ENCODE peak calls at places on chromosomes 1 and 21, in five cellular contexts. P is uterus, G is ovary, A is left ventricle myocardium inferior, O is NB4. T is an unnamed sample.

GRCh38 chr1:237786066-237786719 is 104.5 kb downstream of the ZP4 start:
- DNase-seq in A (no peak), P (no peak), O (no peak), G (no peak), T (no peak)

GRCh38 chr1:192954705-192955265 is 104.4 kb downstream of the UCHL5 start:
- DNase-seq in P (no peak), A (no peak), O (peak), G (no peak), T (no peak)

GRCh38 chr1:78676347-78676982 is 26.8 kb downstream of the IFI44 start:
- DNase-seq in A (no peak), G (peak), O (peak), P (peak), T (no peak)

GRCh38 chr1:5637171-5637570 is 355.1 kb downstream of the NPHP4 start:
- DNase-seq in O (peak), G (no peak), A (no peak), P (no peak), T (no peak)

GRCh38 chr1:242129103-242129502 is 130.2 kb upstream of the MAP1LC3C start:
- DNase-seq in P (no peak), O (peak), A (no peak), G (no peak), T (no peak)

GRCh38 chr1:221939598-221939997 is 197.7 kb upstream of the DUSP10 start:
- DNase-seq in O (peak), A (no peak), G (no peak), P (no peak), T (no peak)

GRCh38 chr1:43293896-43294760 is 6.7 kb upstream of the TIE1 start:
- DNase-seq in P (no peak), A (no peak), O (no peak), G (no peak), T (no peak)

GRCh38 chr21:42992943-42993712 is 18.8 kb downstream of the PKNOX1 start:
- DNase-seq in P (no peak), O (no peak), G (no peak), A (no peak), T (no peak)

GRCh38 chr1:99457381-99458165 is 188.3 kb upstream of the PALMD start:
- DNase-seq in P (no peak), O (no peak), G (no peak), A (no peak), T (no peak)

GRCh38 chr1:91555821-91556531 is 55.3 kb downstream of the CDC7 start:
- DNase-seq in A (no peak), O (no peak), P (no peak), G (no peak), T (peak)

GRCh38 chr1:117702654-117703053 is 96.8 kb downstream of the TENT5C start:
- DNase-seq in O (no peak), P (no peak), A (no peak), G (no peak), T (no peak)

GRCh38 chr21:35382696-35383095 is 333.6 kb upstream of the RUNX1 start:
- DNase-seq in P (no peak), O (no peak), G (no peak), A (no peak), T (no peak)

GRCh38 chr1:151542710-151543129 is 2.6 kb downstream of the TUFT1 start:
- DNase-seq in O (no peak), P (peak), G (no peak), A (no peak), T (no peak)

GRCh38 chr21:39452965-39453332 is 1.2 kb downstream of the SH3BGR start:
- DNase-seq in A (no peak), O (no peak), G (no peak), P (no peak), T (no peak)

GRCh38 chr1:60126733-60127132 is 53.2 kb upstream of the C1orf87 start:
- DNase-seq in A (no peak), P (no peak), G (no peak), O (no peak), T (no peak)

GRCh38 chr1:19122668-19123067 is 87.4 kb downstream of the UBR4 start:
- DNase-seq in P (no peak), O (no peak), A (peak), G (no peak), T (no peak)

GRCh38 chr1:237799762-237800474 is 90.8 kb downstream of the ZP4 start:
- DNase-seq in A (peak), P (no peak), O (peak), G (no peak), T (peak)

GRCh38 chr1:201675143-201675542 is 136.2 kb downstream of the NAV1 start:
- DNase-seq in O (no peak), A (peak), G (no peak), P (no peak), T (no peak)

GRCh38 chr1:12618661-12619395 is 818 bp upstream of the DHRS3 start:
- DNase-seq in O (peak), A (peak), P (peak), G (peak), T (peak)

GRCh38 chr1:2192031-2192995 is 2.3 kb downstream of the FAAP20 start:
- DNase-seq in G (peak), O (no peak), A (no peak), P (peak), T (no peak)

GRCh38 chr1:193079187-193079586 is 19.8 kb downstream of the RO60 start:
- DNase-seq in A (no peak), O (no peak), G (no peak), P (no peak), T (no peak)

GRCh38 chr1:100924212-100924611 is 28.3 kb downstream of the SLC30A7 start:
- DNase-seq in P (no peak), A (no peak), G (no peak), O (no peak), T (no peak)

GRCh38 chr1:40847023-40847740 is 15.0 kb downstream of the CITED4 start:
- DNase-seq in G (no peak), A (no peak), O (no peak), P (no peak), T (no peak)

GRCh38 chr21:41478319-41479177 is 29.4 kb downstream of the TMPRSS2 start:
- DNase-seq in O (no peak), A (no peak), P (no peak), G (no peak), T (no peak)

GRCh38 chr1:243921113-243921512 is 71.1 kb upstream of the AKT3 start:
- DNase-seq in O (no peak), G (no peak), P (no peak), A (no peak), T (no peak)

GRCh38 chr1:189597083-189597482 is 880.6 kb downstream of the BRINP3 start:
- DNase-seq in O (no peak), A (no peak), P (no peak), G (no peak), T (no peak)

GRCh38 chr21:45974073-45975016 is 7.2 kb upstream of the COL6A1 start:
- DNase-seq in A (peak), G (peak), O (peak), P (peak), T (no peak)

GRCh38 chr1:180821970-180822369 is 90.7 kb upstream of the KIAA1614 start:
- DNase-seq in G (no peak), P (no peak), A (no peak), O (no peak), T (no peak)
- TF ChIP-seq CTCF in G (no peak), P (no peak), A (no peak), O (no peak), T (no peak)

GRCh38 chr1:156134716-156135435 is 18.5 kb upstream of the SEMA4A start:
- DNase-seq in O (no peak), A (no peak), P (no peak), G (no peak), T (no peak)

GRCh38 chr1:156140879-156141707 is 12.3 kb upstream of the SEMA4A start:
- DNase-seq in G (no peak), O (peak), A (no peak), P (no peak), T (no peak)

GRCh38 chr1:156135930-156136871 is 17.2 kb upstream of the SEMA4A start:
- DNase-seq in G (no peak), P (no peak), O (no peak), A (no peak), T (no peak)

GRCh38 chr1:156136970-156137483 is 16.4 kb upstream of the SEMA4A start:
- DNase-seq in A (no peak), G (no peak), O (no peak), P (no peak), T (no peak)

DNA sequence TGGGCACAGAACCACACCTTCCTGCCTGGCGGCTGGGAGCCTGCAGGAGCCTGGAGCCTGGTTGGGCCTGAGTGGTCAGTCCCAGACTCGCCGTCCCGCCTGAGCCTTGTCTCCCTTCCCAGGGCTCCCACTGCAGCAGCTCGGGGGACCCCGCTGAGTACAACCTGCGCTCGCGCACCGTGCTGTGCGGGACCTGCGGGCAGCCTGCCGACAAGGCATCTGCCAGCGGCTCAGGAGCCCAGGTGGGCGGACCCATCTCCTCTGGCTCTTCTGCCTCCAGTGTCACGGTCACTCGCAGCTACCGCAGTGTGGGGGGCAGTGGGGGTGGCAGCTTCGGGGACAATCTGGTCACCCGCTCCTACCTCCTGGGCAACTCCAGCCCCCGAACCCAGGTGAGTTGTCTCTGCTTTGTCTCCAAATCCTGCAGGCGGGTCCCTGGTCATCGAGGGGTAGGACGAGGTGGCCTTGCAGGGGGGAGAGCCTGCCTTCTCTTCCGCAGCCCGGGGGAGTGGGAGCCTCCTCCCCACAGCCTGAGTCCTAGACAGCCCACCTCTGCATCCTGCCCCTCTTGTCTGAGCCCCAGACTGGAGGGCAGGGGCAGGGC is 14.9 kb upstream of the SEMA4A start:
- DNase-seq in O (no peak), G (no peak), A (no peak), P (no peak), T (no peak)
- TF ChIP-seq CTCF in O (no peak), G (no peak), A (no peak), P (no peak), T (no peak)

DNA sequence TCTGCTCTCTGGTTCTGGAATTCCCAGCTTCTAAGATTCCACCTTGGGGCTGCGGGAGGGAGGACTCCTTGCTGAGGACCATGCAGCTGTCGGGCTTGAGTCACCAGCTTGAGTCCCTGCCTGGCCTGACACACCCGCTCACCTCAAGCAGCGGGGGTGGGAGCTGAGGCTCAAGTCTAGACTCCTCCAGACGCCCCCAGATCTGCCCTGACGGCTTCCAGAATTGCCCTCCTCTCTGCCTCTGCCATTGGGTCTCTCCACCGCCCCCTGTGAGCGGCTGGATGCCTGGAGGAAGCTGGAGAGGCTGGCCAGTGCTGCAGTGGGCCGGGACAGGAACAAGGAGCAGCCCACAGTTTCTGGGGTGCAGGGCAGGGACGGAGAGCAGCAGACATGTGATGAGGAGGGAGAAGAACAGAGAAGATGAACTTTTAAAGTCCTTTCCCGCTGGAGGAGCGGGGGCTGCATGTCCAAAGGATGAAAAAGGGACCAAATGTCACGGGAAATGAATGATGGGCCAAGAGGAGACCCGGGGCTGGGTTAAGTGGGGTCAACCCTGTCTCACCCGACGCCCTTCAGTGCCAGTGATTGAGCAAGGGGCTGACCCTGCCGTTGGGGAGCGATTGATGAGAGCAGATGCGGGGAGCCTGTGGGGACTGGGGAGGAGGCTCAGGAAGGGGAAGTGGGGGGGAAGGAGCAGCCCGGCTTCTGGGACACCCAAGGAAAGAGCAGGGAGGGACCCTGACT is 13.5 kb downstream of the CRABP2 start:
- DNase-seq in P (no peak), G (no peak), A (no peak), O (peak), T (no peak)
- TF ChIP-seq CTCF in P (no peak), G (no peak), A (no peak), O (no peak), T (no peak)

GRCh38 chr1:198676253-198676652 is 37.4 kb downstream of the PTPRC start:
- DNase-seq in G (no peak), P (no peak), A (no peak), O (no peak), T (no peak)
- TF ChIP-seq CTCF in G (no peak), P (no peak), A (no peak), O (no peak), T (no peak)

GRCh38 chr1:81149649-81150335 is 650.9 kb upstream of the ADGRL2 start:
- DNase-seq in G (no peak), P (no peak), A (no peak), O (no peak), T (no peak)

GRCh38 chr1:81142099-81142776 is 658.5 kb upstream of the ADGRL2 start:
- DNase-seq in P (no peak), O (no peak), A (no peak), G (no peak), T (no peak)

DNA sequence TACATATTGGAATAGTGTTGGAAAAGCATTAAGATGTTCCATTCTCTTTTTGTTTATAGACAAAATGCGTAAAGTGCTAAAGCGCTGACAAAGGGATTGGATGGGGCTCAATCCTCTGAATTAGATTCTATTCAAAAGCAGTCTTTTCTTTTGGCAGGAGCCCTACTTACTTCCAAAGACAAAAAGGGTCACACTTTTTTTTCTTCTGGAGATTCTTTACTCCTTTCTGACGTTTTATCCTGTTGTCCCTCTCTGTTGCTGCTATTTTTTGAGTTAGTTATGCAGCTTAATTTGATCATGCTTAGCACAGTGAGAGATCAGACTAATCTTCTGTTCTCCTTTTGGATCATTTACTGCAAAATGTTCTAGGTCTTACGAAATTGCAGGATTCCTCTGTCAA is 656.5 kb upstream of the ADGRL2 start:
- DNase-seq in G (no peak), O (no peak), A (no peak), P (no peak), T (no peak)
- TF ChIP-seq CTCF in G (no peak), O (no peak), A (no peak), P (no peak), T (no peak)

DNA sequence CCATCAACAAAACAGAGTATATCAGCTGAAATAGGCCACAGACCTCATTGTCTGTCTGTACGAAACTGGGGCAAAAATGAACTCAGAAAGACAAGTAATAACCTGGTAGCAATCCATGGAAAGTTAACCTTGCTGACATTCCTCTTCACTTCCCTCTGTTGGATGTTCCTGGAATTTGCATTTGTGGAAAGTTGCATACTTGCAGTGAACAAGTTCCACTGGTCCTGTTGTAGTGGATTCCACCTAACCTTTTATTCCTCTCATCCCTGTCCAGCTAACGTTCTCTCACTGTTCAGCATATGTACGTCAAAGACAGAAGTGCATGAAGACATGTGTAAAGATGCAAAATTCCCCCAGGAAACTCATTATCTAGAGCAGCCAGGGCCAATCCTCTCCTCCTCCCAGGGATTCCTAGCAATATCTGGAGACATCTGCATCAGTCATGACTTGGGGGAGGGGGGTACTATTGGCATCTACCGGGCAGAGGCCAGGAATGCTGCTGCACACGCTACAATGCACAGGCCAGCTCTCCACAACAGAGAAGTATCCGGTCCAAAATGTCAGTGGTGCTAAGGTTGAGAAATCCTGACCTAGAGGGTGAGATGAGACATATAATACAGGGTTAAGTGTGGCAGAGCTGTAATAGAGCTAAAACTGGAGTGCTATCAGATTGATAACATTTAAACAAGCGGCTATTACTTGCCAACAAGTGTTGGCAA is 8.2 kb downstream of the LPAR3 start:
- DNase-seq in G (no peak), P (no peak), O (no peak), A (no peak), T (no peak)
- TF ChIP-seq CTCF in G (no peak), P (no peak), O (no peak), A (no peak), T (no peak)

DNA sequence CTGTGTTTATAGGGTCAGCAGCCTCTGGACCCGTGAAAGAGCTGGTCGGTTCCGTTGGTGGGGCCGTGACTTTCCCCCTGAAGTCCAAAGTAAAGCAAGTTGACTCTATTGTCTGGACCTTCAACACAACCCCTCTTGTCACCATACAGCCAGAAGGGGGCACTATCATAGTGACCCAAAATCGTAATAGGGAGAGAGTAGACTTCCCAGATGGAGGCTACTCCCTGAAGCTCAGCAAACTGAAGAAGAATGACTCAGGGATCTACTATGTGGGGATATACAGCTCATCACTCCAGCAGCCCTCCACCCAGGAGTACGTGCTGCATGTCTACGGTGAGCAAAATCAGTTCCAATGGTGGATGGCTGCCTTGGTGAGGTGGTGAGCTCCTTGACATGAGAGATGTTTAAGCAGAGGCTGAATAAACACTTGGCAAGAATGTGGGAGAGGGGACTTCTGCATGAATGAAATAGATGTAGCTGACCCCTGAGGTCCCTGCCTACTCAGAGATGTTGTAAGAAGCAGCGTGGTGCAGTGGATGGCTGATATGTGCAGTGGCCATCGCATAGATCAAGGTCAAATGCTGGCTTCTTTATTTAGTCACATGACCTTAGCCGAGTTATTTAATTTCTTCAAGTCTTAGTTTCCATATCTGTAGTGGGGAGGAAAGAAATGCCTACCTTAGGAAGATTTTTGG is 9.3 kb downstream of the SLAMF7 start:
- DNase-seq in O (peak), G (no peak), P (no peak), A (no peak), T (no peak)
- TF ChIP-seq CTCF in O (peak), G (no peak), P (no peak), A (no peak), T (no peak)

GRCh38 chr1:53835491-53835890 is 2.6 kb downstream of the NDC1 start:
- DNase-seq in P (no peak), O (no peak), G (no peak), A (no peak), T (no peak)

GRCh38 chr1:53837924-53838653 is at the start of gene NDC1:
- DNase-seq in A (peak), O (peak), G (peak), P (peak), T (peak)

GRCh38 chr1:53833393-53833792 is 4.7 kb downstream of the NDC1 start:
- DNase-seq in O (no peak), A (no peak), P (no peak), G (no peak), T (no peak)

GRCh38 chr1:53838654-53838974 is 518 bp upstream of the NDC1 start:
- DNase-seq in O (no peak), P (no peak), G (no peak), A (no peak), T (no peak)

DNA sequence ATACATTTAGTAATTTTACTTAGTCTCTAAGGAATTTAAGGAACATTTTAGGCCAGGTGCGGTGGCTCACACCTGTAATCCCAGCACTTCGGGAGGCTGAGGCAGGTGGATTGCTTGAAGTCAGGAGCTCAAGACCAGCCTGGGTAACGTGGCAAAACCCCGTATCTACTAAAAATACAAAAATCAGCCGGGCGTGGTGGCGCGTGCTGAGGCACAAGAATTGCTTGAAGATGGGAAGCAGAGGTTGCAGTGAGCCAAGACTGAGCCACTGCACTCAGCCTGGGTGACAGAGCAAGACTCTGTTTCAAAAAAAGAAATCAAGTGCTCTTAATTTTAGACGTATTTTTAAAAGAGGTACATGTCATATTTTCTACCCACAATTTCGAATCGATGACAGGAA is 3.3 kb downstream of the NDC1 start:
- DNase-seq in G (no peak), O (no peak), P (no peak), A (no peak), T (no peak)
- TF ChIP-seq CTCF in G (no peak), O (no peak), P (no peak), A (no peak), T (no peak)

GRCh38 chr1:155255243-155256100 is at the start of gene ENTREP3:
- DNase-seq in O (peak), P (peak), G (peak), A (peak), T (peak)
- TF ChIP-seq CTCF in O (no peak), P (peak), G (no peak), A (peak), T (no peak)